ENCODE peak calls at places on chromosomes 1 and 21, in nine cellular contexts. Z, Q, P, J, L, Y, N, O and K are unnamed samples.

GRCh38 chr21:25925936-25926335 is 191.2 kb downstream of the GABPA start:
- DNase-seq in Z (no peak), Q (no peak), P (no peak), J (no peak), L (no peak), Y (no peak), N (no peak), O (peak), K (no peak)

GRCh38 chr1:77424236-77424635 is 142.4 kb downstream of the AK5 start:
- DNase-seq in Z (no peak), Q (no peak), P (no peak), J (peak), L (peak), Y (no peak), N (no peak), O (peak), K (no peak)

GRCh38 chr1:232594018-232594502 is 35.9 kb downstream of the SIPA1L2 start:
- DNase-seq in Z (no peak), Q (no peak), P (no peak), J (no peak), L (no peak), Y (no peak), N (no peak), O (peak), K (no peak)

GRCh38 chr1:72371259-72372035 is 89.1 kb upstream of the NEGR1 start:
- DNase-seq in Z (no peak), Q (no peak), P (no peak), J (no peak), L (no peak), Y (no peak), N (no peak), O (no peak), K (no peak)

GRCh38 chr21:45016031-45016430 is 58.3 kb upstream of the ADARB1 start:
- DNase-seq in Z (no peak), Q (no peak), P (peak), J (no peak), L (no peak), Y (no peak), N (no peak), O (no peak), K (peak)

GRCh38 chr1:172269084-172269483 is 151.4 kb upstream of the C1orf105 start:
- DNase-seq in Z (no peak), Q (no peak), P (no peak), J (no peak), L (no peak), Y (no peak), N (no peak), O (no peak), K (no peak)

GRCh38 chr1:32872189-32872898 is 1.6 kb upstream of the FNDC5 start:
- DNase-seq in Z (peak), Q (no peak), P (peak), J (peak), L (no peak), Y (no peak), N (peak), O (peak), K (no peak)

GRCh38 chr1:24870551-24871195 is 59.4 kb downstream of the RUNX3 start:
- DNase-seq in Z (no peak), Q (no peak), P (no peak), J (no peak), L (no peak), Y (no peak), N (no peak), O (no peak), K (no peak)

GRCh38 chr1:91736146-91736998 is 149.6 kb downstream of the TGFBR3 start:
- DNase-seq in Z (no peak), Q (no peak), P (no peak), J (no peak), L (no peak), Y (peak), N (no peak), O (peak), K (no peak)

GRCh38 chr1:116785006-116785405 is 30.8 kb downstream of the CD2 start:
- DNase-seq in Z (no peak), Q (no peak), P (no peak), J (no peak), L (no peak), Y (no peak), N (no peak), O (no peak), K (no peak)

GRCh38 chr21:38468989-38469388 is 29.3 kb downstream of the ERG start:
- DNase-seq in Z (no peak), Q (no peak), P (no peak), J (no peak), L (no peak), Y (no peak), N (no peak), O (no peak), K (no peak)

GRCh38 chr1:209080170-209080781 is 503.2 kb upstream of the CAMK1G start:
- DNase-seq in Z (no peak), Q (no peak), P (no peak), J (no peak), L (no peak), Y (peak), N (no peak), O (no peak), K (no peak)

GRCh38 chr1:226093621-226094020 is 31.1 kb downstream of the H3-3A start:
- DNase-seq in Z (no peak), Q (no peak), P (no peak), J (no peak), L (no peak), Y (no peak), N (no peak), O (no peak), K (peak)

GRCh38 chr1:66336641-66336991 is 197.3 kb upstream of the SGIP1 start:
- DNase-seq in Z (no peak), Q (no peak), P (no peak), J (no peak), L (no peak), Y (no peak), N (no peak), O (no peak), K (no peak)

GRCh38 chr1:87826639-87827345 is 498.1 kb downstream of the LMO4 start:
- DNase-seq in Z (peak), Q (no peak), P (peak), J (peak), L (peak), Y (peak), N (peak), O (peak), K (peak)

GRCh38 chr1:44655609-44656008 is 18.7 kb downstream of the TMEM53 start:
- DNase-seq in Z (peak), Q (no peak), P (no peak), J (no peak), L (no peak), Y (no peak), N (no peak), O (no peak), K (no peak)

GRCh38 chr21:17921579-17922530 is 102.7 kb upstream of the C21orf91 start:
- DNase-seq in Z (no peak), Q (no peak), P (no peak), J (peak), L (peak), Y (peak), N (peak), O (peak), K (no peak)

GRCh38 chr1:43847290-43847689 is 86.3 kb upstream of the ARTN start:
- DNase-seq in Z (no peak), Q (no peak), P (no peak), J (no peak), L (no peak), Y (no peak), N (no peak), O (no peak), K (no peak)

GRCh38 chr1:20469406-20470076 is 16.5 kb downstream of the CAMK2N1 start:
- DNase-seq in Z (no peak), Q (no peak), P (no peak), J (no peak), L (no peak), Y (no peak), N (no peak), O (no peak), K (no peak)

GRCh38 chr21:43278359-43278758 is 109.6 kb downstream of the CRYAA start:
- DNase-seq in Z (peak), Q (no peak), P (no peak), J (no peak), L (no peak), Y (no peak), N (no peak), O (no peak), K (peak)

GRCh38 chr1:211843507-211844298 is 13.1 kb upstream of the LPGAT1 start:
- DNase-seq in Z (no peak), Q (no peak), P (no peak), J (no peak), L (no peak), Y (no peak), N (no peak), O (no peak), K (no peak)

GRCh38 chr1:97593192-97593591 is 327.6 kb downstream of the DPYD start:
- DNase-seq in Z (no peak), Q (no peak), P (no peak), J (no peak), L (no peak), Y (no peak), N (no peak), O (no peak), K (no peak)

GRCh38 chr1:200306954-200307754 is 102.7 kb downstream of the ZNF281 start:
- DNase-seq in Z (no peak), Q (no peak), P (no peak), J (peak), L (no peak), Y (no peak), N (no peak), O (peak), K (no peak)

GRCh38 chr1:234543442-234544093 is 64.6 kb upstream of the TARBP1 start:
- DNase-seq in Z (peak), Q (no peak), P (peak), J (no peak), L (no peak), Y (no peak), N (peak), O (no peak), K (no peak)

GRCh38 chr1:204350857-204351573 is 8.7 kb downstream of the PLEKHA6 start:
- DNase-seq in Z (peak), Q (no peak), P (peak), J (peak), L (peak), Y (peak), N (peak), O (peak), K (peak)

GRCh38 chr1:23384312-23385058 is 14.8 kb upstream of the ZNF436 start:
- DNase-seq in Z (no peak), Q (no peak), P (no peak), J (peak), L (no peak), Y (no peak), N (no peak), O (peak), K (no peak)

GRCh38 chr1:6785318-6785712 is at the start of gene CAMTA1:
- DNase-seq in Z (no peak), Q (no peak), P (no peak), J (no peak), L (no peak), Y (no peak), N (no peak), O (no peak), K (no peak)

GRCh38 chr1:90729484-90730246 is 12.6 kb upstream of the BARHL2 start:
- DNase-seq in Z (no peak), Q (no peak), P (no peak), J (no peak), L (no peak), Y (no peak), N (no peak), O (no peak), K (no peak)

GRCh38 chr1:90731382-90732050 is 14.4 kb upstream of the BARHL2 start:
- DNase-seq in Z (no peak), Q (no peak), P (no peak), J (no peak), L (no peak), Y (no peak), N (no peak), O (no peak), K (no peak)

GRCh38 chr1:90732136-90732535 is 15.0 kb upstream of the BARHL2 start:
- DNase-seq in Z (no peak), Q (no peak), P (no peak), J (no peak), L (no peak), Y (no peak), N (no peak), O (no peak), K (no peak)

GRCh38 chr1:90728656-90729257 is 11.7 kb upstream of the BARHL2 start:
- DNase-seq in Z (no peak), Q (no peak), P (no peak), J (no peak), L (no peak), Y (no peak), N (no peak), O (no peak), K (no peak)

GRCh38 chr1:90730247-90731022 is 13.3 kb upstream of the BARHL2 start:
- DNase-seq in Z (no peak), Q (no peak), P (no peak), J (no peak), L (no peak), Y (no peak), N (no peak), O (peak), K (no peak)
- H3K4me3 ChIP-seq in Z (peak), Q (peak), P (peak), J (no peak), L (peak), Y (no peak), N (no peak), O (peak), K (no peak)

GRCh38 chr1:147547065-147547464 is 5.8 kb downstream of the BCL9 start:
- DNase-seq in Z (no peak), Q (no peak), P (no peak), J (no peak), L (no peak), Y (no peak), N (no peak), O (no peak), K (no peak)
- H3K4me3 ChIP-seq in Z (no peak), Q (no peak), P (no peak), J (no peak), L (no peak), Y (no peak), N (no peak), O (no peak), K (no peak)

GRCh38 chr1:193192586-193192985 is 6.2 kb upstream of the B3GALT2 start:
- DNase-seq in Z (no peak), Q (no peak), P (no peak), J (no peak), L (no peak), Y (no peak), N (no peak), O (no peak), K (no peak)
- H3K4me3 ChIP-seq in Z (no peak), Q (no peak), P (no peak), J (no peak), L (no peak), Y (no peak), N (no peak), O (no peak), K (no peak)

DNA sequence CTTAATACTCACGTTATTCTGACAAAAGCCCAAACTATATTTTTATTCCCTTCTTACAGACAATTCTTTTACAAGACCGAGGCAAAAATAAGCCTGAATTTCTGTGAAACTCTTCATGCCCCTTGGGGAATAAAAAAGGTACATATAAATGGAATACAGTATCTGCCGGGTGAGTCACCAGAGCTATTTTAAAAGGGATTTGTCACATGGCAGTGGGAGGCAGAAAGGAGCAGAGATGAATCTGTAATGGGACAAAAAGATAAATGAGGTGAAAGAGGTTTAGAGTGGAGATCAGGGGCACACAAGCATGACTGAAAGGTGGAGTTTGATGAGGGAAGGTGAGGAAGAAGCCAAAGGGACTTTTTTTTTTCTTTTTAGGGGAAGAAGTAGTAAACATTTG is 8.8 kb downstream of the XCL1 start:
- DNase-seq in Z (no peak), Q (no peak), P (no peak), J (peak), L (no peak), Y (no peak), N (no peak), O (peak), K (no peak)
- H3K4me3 ChIP-seq in Z (no peak), Q (no peak), P (no peak), J (no peak), L (no peak), Y (no peak), N (no peak), O (no peak), K (no peak)

GRCh38 chr1:27671964-27672749 is at the start of gene IFI6:
- DNase-seq in Z (peak), Q (no peak), P (peak), J (peak), L (peak), Y (peak), N (peak), O (peak), K (peak)

GRCh38 chr1:27668808-27669723 is 2.9 kb downstream of the IFI6 start:
- DNase-seq in Z (peak), Q (no peak), P (peak), J (peak), L (no peak), Y (no peak), N (peak), O (peak), K (peak)

GRCh38 chr1:27676410-27676809 is 4.4 kb upstream of the IFI6 start:
- DNase-seq in Z (no peak), Q (no peak), P (no peak), J (no peak), L (no peak), Y (no peak), N (no peak), O (no peak), K (no peak)

GRCh38 chr1:27669876-27670275 is 2.1 kb downstream of the IFI6 start:
- DNase-seq in Z (no peak), Q (no peak), P (no peak), J (no peak), L (no peak), Y (no peak), N (no peak), O (no peak), K (no peak)

DNA sequence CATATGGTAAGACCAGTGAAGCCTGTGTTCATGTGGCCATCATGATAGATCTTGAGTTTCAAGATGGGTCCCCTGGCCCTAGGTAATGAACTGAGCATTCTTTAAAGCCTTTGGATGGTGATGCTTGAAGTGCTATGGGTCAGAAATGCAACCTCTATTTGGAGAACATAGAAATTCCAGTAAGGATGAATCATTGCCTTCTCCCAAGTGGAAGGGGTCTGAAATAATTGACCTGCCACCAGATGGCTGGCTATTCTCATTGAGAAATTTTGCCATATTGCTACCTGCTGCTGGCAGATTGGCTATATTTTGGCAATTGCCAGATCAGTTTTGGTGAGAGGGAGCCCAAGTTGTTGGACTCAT is 739 bp upstream of the IFI6 start:
- DNase-seq in Z (no peak), Q (no peak), P (no peak), J (peak), L (no peak), Y (no peak), N (no peak), O (peak), K (no peak)
- H3K4me3 ChIP-seq in Z (peak), Q (peak), P (peak), J (peak), L (peak), Y (peak), N (no peak), O (peak), K (no peak)

GRCh38 chr1:189125694-189126093 is 1352.0 kb downstream of the BRINP3 start:
- DNase-seq in Z (no peak), Q (no peak), P (no peak), J (no peak), L (no peak), Y (no peak), N (no peak), O (no peak), K (no peak)
- H3K4me3 ChIP-seq in Z (no peak), Q (no peak), P (no peak), J (no peak), L (no peak), Y (no peak), N (no peak), O (no peak), K (no peak)